ENCODE peak calls at places on chromosomes 11 and 22, in ten cellular contexts. P is spleen; E is neuronal stem cell; H is thoracic aorta; R is endothelial cell of umbilical vein; O is Peyer's patch; B is aorta; N is psoas muscle; Q is fibroblast of lung; Y is CD8-positive, alpha-beta memory T cell. X is an unnamed sample.

GRCh38 chr11:121650520-121651266 is 197.9 kb upstream of the SORL1-AS1 start:
- DNase-seq in P (no peak), E (no peak), H (no peak), R (no peak), O (no peak), B (no peak), N (no peak), Q (no peak), Y (peak), X (no peak)

GRCh38 chr22:22884010-22884887 is 3.4 kb upstream of the IGLL5 start:
- DNase-seq in P (no peak), E (peak), H (no peak), R (peak), O (peak), B (peak), N (peak), Q (peak), Y (peak), X (peak)

GRCh38 chr11:843818-844692 is 1.4 kb downstream of the TSPAN4 start:
- DNase-seq in P (peak), E (no peak), H (peak), R (peak), O (peak), B (peak), N (peak), Q (peak), Y (no peak), X (peak)

GRCh38 chr22:44603774-44604173 is 98.2 kb upstream of the PRR5 start:
- DNase-seq in P (no peak), E (no peak), H (no peak), R (no peak), O (no peak), B (no peak), N (no peak), Q (no peak), Y (no peak), X (no peak)

GRCh38 chr11:118910309-118911112 is 15.2 kb downstream of the BCL9L start:
- DNase-seq in P (peak), E (no peak), H (no peak), R (peak), O (no peak), B (peak), N (peak), Q (peak), Y (peak), X (peak)

GRCh38 chr11:116207781-116208180 is 565.0 kb downstream of the BUD13 start:
- DNase-seq in P (no peak), E (no peak), H (no peak), R (no peak), O (no peak), B (no peak), N (no peak), Q (no peak), Y (no peak), X (no peak)

GRCh38 chr22:29813563-29813962 is 24.5 kb downstream of the ASCC2 start:
- DNase-seq in P (no peak), E (no peak), H (no peak), R (no peak), O (no peak), B (no peak), N (no peak), Q (no peak), Y (no peak), X (no peak)

GRCh38 chr11:55956521-55956920 is 13.2 kb downstream of the OR10AG1 start:
- DNase-seq in P (no peak), E (no peak), H (no peak), R (no peak), O (no peak), B (no peak), N (no peak), Q (no peak), Y (no peak), X (no peak)

GRCh38 chr11:74627381-74627780 is 35.0 kb downstream of the POLD3 start:
- DNase-seq in P (no peak), E (no peak), H (no peak), R (no peak), O (no peak), B (no peak), N (no peak), Q (no peak), Y (no peak), X (no peak)

GRCh38 chr22:44549701-44550100 is 51.7 kb upstream of the RTL6 start:
- DNase-seq in P (no peak), E (no peak), H (no peak), R (no peak), O (no peak), B (no peak), N (no peak), Q (no peak), Y (no peak), X (no peak)

GRCh38 chr22:33873186-33873585 is 47.1 kb downstream of the LARGE1 start:
- DNase-seq in P (peak), E (no peak), H (peak), R (no peak), O (no peak), B (no peak), N (peak), Q (no peak), Y (no peak), X (peak)

GRCh38 chr11:107683807-107684206 is 28.0 kb downstream of the SLN start:
- DNase-seq in P (no peak), E (no peak), H (no peak), R (no peak), O (no peak), B (no peak), N (no peak), Q (no peak), Y (no peak), X (no peak)

GRCh38 chr22:46072981-46073682 is 77.2 kb upstream of the PPARA start:
- DNase-seq in P (peak), E (no peak), H (no peak), R (no peak), O (no peak), B (peak), N (no peak), Q (peak), Y (no peak), X (peak)

GRCh38 chr11:13140873-13141655 is 131.9 kb downstream of the RASSF10 start:
- DNase-seq in P (no peak), E (no peak), H (no peak), R (no peak), O (no peak), B (no peak), N (no peak), Q (peak), Y (no peak), X (no peak)

GRCh38 chr22:40979871-40980270 is 28.7 kb downstream of the RBX1 start:
- DNase-seq in P (peak), E (no peak), H (no peak), R (no peak), O (no peak), B (peak), N (no peak), Q (no peak), Y (no peak), X (no peak)

GRCh38 chr11:47533690-47534135 is 19.2 kb downstream of the CELF1 start:
- DNase-seq in P (no peak), E (no peak), H (no peak), R (no peak), O (no peak), B (no peak), N (no peak), Q (peak), Y (no peak), X (no peak)

GRCh38 chr11:64100345-64100744 is 64.6 kb downstream of the FLRT1 start:
- DNase-seq in P (no peak), E (no peak), H (no peak), R (no peak), O (peak), B (no peak), N (no peak), Q (no peak), Y (no peak), X (no peak)

GRCh38 chr11:59756845-59757244 is 1.7 kb downstream of the STX3 start:
- DNase-seq in P (peak), E (no peak), H (no peak), R (no peak), O (peak), B (no peak), N (no peak), Q (peak), Y (no peak), X (no peak)

GRCh38 chr22:38203090-38203810 is 1.5 kb downstream of the MAFF start:
- DNase-seq in P (peak), E (no peak), H (no peak), R (peak), O (peak), B (no peak), N (no peak), Q (peak), Y (peak), X (no peak)

GRCh38 chr11:37946155-37946766 is 1348.2 kb upstream of the RAG2 start:
- DNase-seq in P (no peak), E (peak), H (no peak), R (peak), O (no peak), B (no peak), N (no peak), Q (peak), Y (no peak), X (no peak)

GRCh38 chr22:42680648-42681047 is 31.5 kb upstream of the CYB5R3 start:
- DNase-seq in P (no peak), E (no peak), H (no peak), R (peak), O (no peak), B (no peak), N (peak), Q (peak), Y (no peak), X (no peak)

DNA sequence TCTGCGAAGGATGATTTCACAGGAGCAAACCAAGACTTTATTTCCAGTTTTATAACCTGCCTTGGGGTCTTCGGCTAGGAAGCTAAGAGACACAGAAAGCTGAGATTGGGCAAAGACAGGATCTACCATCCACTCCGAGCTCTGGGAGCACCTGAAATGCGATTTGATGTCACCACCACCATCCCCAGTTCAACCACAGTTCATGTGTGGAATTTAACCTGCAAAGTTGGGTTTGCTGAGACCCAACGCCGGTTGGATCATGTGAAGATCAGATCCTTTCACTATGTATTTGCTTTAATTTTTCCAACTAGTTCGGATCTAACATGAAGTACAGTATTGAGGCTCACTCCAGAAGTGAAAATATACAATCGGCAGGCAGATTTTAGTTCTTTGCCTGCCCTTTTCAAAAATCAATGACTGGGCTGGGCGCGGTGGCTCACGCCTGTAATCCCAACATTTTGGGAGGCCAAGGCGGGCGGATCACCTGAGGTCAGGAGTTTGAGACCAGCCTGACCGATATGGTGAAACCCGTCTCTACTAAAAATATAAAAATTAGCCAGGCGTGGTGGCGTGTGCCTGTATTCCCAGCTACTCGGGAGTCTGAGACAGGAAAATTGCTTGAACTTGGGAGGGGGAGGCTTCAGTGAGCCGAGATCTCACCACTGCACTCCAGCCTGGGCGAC is 1.4 kb upstream of the C11orf24 start:
- DNase-seq in P (no peak), E (no peak), H (no peak), R (no peak), O (no peak), B (no peak), N (no peak), Q (no peak), Y (no peak), X (no peak)
- H3K4me3 ChIP-seq in P (no peak), E (peak), H (no peak), R (no peak), O (peak), B (no peak), N (peak), Q (no peak), Y (no peak), X (peak)

GRCh38 chr22:50419116-50419515 is 55.7 kb downstream of the SBF1 start:
- DNase-seq in P (no peak), E (no peak), H (no peak), R (no peak), O (no peak), B (no peak), N (no peak), Q (no peak), Y (no peak), X (no peak)

GRCh38 chr22:50417544-50417943 is 57.3 kb downstream of the SBF1 start:
- DNase-seq in P (no peak), E (no peak), H (no peak), R (no peak), O (no peak), B (no peak), N (no peak), Q (peak), Y (no peak), X (no peak)

GRCh38 chr22:50415426-50415825 is 59.4 kb downstream of the SBF1 start:
- DNase-seq in P (no peak), E (no peak), H (no peak), R (no peak), O (no peak), B (no peak), N (no peak), Q (no peak), Y (no peak), X (no peak)

GRCh38 chr22:50418624-50419023 is 56.2 kb downstream of the SBF1 start:
- DNase-seq in P (no peak), E (no peak), H (no peak), R (no peak), O (no peak), B (no peak), N (no peak), Q (no peak), Y (no peak), X (no peak)

DNA sequence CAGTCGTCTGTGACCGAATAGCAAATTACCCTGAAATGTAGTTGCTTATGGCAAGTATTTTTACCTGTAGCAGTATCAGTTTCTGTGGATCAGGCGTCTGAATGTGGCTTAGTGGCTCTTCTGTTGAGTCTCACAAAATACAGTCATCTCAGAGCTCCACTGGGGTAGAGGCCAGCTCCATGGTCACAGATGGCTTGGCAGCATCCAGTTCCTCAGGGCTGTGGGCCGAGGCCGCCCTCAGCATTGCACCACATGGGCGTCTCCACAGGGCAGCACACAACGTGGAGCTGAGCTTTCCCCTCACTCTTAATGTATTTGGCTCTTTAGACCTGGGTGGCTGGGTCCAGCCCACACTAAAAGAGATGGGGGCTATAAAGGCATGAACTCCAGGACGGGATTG is 57.8 kb downstream of the SBF1 start:
- DNase-seq in P (no peak), E (no peak), H (no peak), R (no peak), O (no peak), B (no peak), N (no peak), Q (no peak), Y (no peak), X (no peak)
- H3K27ac ChIP-seq in P (no peak), E (no peak), H (no peak), R (no peak), O (no peak), B (no peak), N (no peak), Q (no peak), Y (no peak), X (no peak)

GRCh38 chr11:1854132-1854948 is 1.5 kb downstream of the LSP1 start:
- DNase-seq in P (peak), E (no peak), H (no peak), R (no peak), O (peak), B (no peak), N (no peak), Q (no peak), Y (no peak), X (no peak)
- H3K4me3 ChIP-seq in P (peak), E (no peak), H (peak), R (no peak), O (peak), B (no peak), N (peak), Q (no peak), Y (peak), X (peak)

DNA sequence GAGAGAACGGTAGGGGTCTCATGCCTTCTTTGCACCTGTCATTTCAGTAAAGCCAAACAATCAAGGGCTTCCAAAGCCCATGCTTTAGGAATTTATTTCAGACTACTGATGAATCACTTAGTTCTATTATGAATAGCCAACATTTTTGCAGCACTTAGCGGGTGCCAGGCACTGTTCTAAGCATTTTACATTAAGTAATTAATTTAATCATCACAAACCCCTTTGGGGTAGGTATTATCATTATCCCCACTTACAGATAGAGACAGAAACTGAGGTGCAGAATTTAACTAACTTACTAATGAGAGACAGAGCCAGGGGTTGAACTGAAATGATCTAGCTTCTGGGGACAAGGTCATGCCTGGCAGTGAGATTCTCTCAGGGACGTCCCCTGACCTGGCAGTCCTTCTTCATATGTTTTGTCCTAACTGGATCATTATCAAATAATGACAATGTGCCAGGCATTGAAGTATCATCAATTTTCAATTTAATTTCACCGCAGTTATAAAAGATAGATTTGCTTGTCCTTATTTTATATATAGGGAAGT is 31.7 kb upstream of the NAV2 start:
- DNase-seq in P (no peak), E (no peak), H (no peak), R (peak), O (no peak), B (no peak), N (no peak), Q (peak), Y (no peak), X (no peak)
- H3K27ac ChIP-seq in P (no peak), E (no peak), H (peak), R (peak), O (no peak), B (peak), N (peak), Q (peak), Y (no peak), X (peak)

GRCh38 chr22:26592368-26593015 is 2.6 kb upstream of the TPST2 start:
- DNase-seq in P (peak), E (no peak), H (no peak), R (no peak), O (peak), B (no peak), N (no peak), Q (no peak), Y (peak), X (no peak)
- H3K4me3 ChIP-seq in P (no peak), E (no peak), H (no peak), R (no peak), O (no peak), B (no peak), N (no peak), Q (no peak), Y (peak), X (no peak)

GRCh38 chr11:134071306-134071705 is 2.4 kb downstream of the JAM3 start:
- DNase-seq in P (no peak), E (no peak), H (no peak), R (no peak), O (no peak), B (no peak), N (no peak), Q (no peak), Y (no peak), X (no peak)
- H3K27ac ChIP-seq in P (no peak), E (no peak), H (no peak), R (no peak), O (no peak), B (no peak), N (no peak), Q (no peak), Y (no peak), X (no peak)

GRCh38 chr11:119989422-119989821 is 148.5 kb downstream of the TRIM29 start:
- DNase-seq in P (no peak), E (no peak), H (no peak), R (no peak), O (no peak), B (no peak), N (no peak), Q (no peak), Y (no peak), X (no peak)

GRCh38 chr11:119991669-119992068 is 146.2 kb downstream of the TRIM29 start:
- DNase-seq in P (peak), E (no peak), H (no peak), R (no peak), O (no peak), B (no peak), N (no peak), Q (no peak), Y (no peak), X (no peak)

GRCh38 chr11:119992171-119993051 is 145.5 kb downstream of the TRIM29 start:
- DNase-seq in P (peak), E (no peak), H (no peak), R (no peak), O (no peak), B (no peak), N (no peak), Q (no peak), Y (no peak), X (no peak)

GRCh38 chr11:119990306-119991021 is 147.4 kb downstream of the TRIM29 start:
- DNase-seq in P (no peak), E (no peak), H (no peak), R (no peak), O (no peak), B (no peak), N (peak), Q (peak), Y (no peak), X (peak)

GRCh38 chr11:119991022-119991404 is 146.9 kb downstream of the TRIM29 start:
- DNase-seq in P (no peak), E (no peak), H (no peak), R (no peak), O (no peak), B (no peak), N (no peak), Q (no peak), Y (no peak), X (no peak)
- H3K4me3 ChIP-seq in P (no peak), E (no peak), H (no peak), R (no peak), O (no peak), B (no peak), N (no peak), Q (no peak), Y (no peak), X (no peak)

GRCh38 chr22:17943533-17944204 is 80.7 kb downstream of the MICAL3 start:
- DNase-seq in P (no peak), E (no peak), H (no peak), R (peak), O (no peak), B (no peak), N (no peak), Q (no peak), Y (no peak), X (no peak)
- H3K27ac ChIP-seq in P (no peak), E (peak), H (no peak), R (no peak), O (no peak), B (no peak), N (peak), Q (no peak), Y (no peak), X (peak)

GRCh38 chr11:57500526-57500925 is 15.0 kb downstream of the SLC43A1 start:
- DNase-seq in P (no peak), E (no peak), H (no peak), R (no peak), O (no peak), B (no peak), N (no peak), Q (no peak), Y (no peak), X (no peak)

GRCh38 chr11:57500926-57501325 is 14.6 kb downstream of the SLC43A1 start:
- DNase-seq in P (no peak), E (no peak), H (no peak), R (no peak), O (no peak), B (no peak), N (no peak), Q (no peak), Y (no peak), X (no peak)

GRCh38 chr11:57499413-57499982 is 16.0 kb downstream of the SLC43A1 start:
- DNase-seq in P (peak), E (peak), H (peak), R (peak), O (peak), B (peak), N (peak), Q (peak), Y (no peak), X (peak)

GRCh38 chr11:57498540-57498939 is 17.0 kb downstream of the SLC43A1 start:
- DNase-seq in P (no peak), E (no peak), H (no peak), R (no peak), O (no peak), B (no peak), N (no peak), Q (no peak), Y (no peak), X (no peak)

GRCh38 chr11:57499983-57500461 is 15.5 kb downstream of the SLC43A1 start:
- DNase-seq in P (no peak), E (no peak), H (no peak), R (no peak), O (no peak), B (no peak), N (no peak), Q (no peak), Y (no peak), X (no peak)
- H3K4me3 ChIP-seq in P (peak), E (peak), H (peak), R (no peak), O (no peak), B (no peak), N (peak), Q (peak), Y (no peak), X (peak)

GRCh38 chr11:57514538-57515331 is 767 bp downstream of the SLC43A1 start:
- DNase-seq in P (peak), E (no peak), H (no peak), R (peak), O (peak), B (peak), N (peak), Q (peak), Y (peak), X (peak)
- H3K27ac ChIP-seq in P (peak), E (no peak), H (peak), R (no peak), O (peak), B (peak), N (peak), Q (peak), Y (peak), X (peak)

X was measured in left ventricle myocardium inferior.